ENCODE peak calls at places on chromosomes 7 and 10, in four cellular contexts. B is H1, P is HepG2, I is K562. F is an unnamed sample.

GRCh38 chr10:114767101-114767588 is 54.4 kb upstream of the FHIP2A start:
- DNase-seq in I (no peak), P (no peak), B (no peak), F (peak; percentile 65)

GRCh38 chr10:3911713-3912442 is 126.9 kb upstream of the KLF6 start:
- DNase-seq in I (no peak), B (no peak), P (no peak), F (no peak)

GRCh38 chr7:91267558-91267955 is 3.3 kb downstream of the FZD1 start:
- DNase-seq in P (no peak), B (no peak), I (no peak), F (no peak)

GRCh38 chr10:69209787-69210480 is 10.2 kb upstream of the HKDC1 start:
- DNase-seq in I (no peak), P (no peak), B (no peak), F (no peak)

GRCh38 chr7:23538301-23538700 is 6.5 kb upstream of the TRA2A start:
- DNase-seq in I (no peak), P (no peak), B (no peak), F (no peak)

GRCh38 chr10:79072994-79073654 is 4.4 kb downstream of the ZMIZ1 start:
- DNase-seq in P (no peak), I (no peak), B (no peak), F (no peak)

GRCh38 chr7:2239242-2239641 is 2.8 kb downstream of the MRM2 start:
- DNase-seq in I (no peak), B (no peak), P (no peak), F (no peak)

GRCh38 chr7:136009488-136010079 is 32.4 kb upstream of the MTPN start:
- DNase-seq in P (peak; percentile 16), I (peak; percentile 52), B (no peak), F (peak; percentile 62)

GRCh38 chr10:59692113-59692512 is 17.5 kb downstream of the SLC16A9 start:
- DNase-seq in P (no peak), I (no peak), B (no peak), F (no peak)

GRCh38 chr10:99917963-99918825 is 91.6 kb downstream of the DNMBP start:
- DNase-seq in P (no peak), I (no peak), B (peak; percentile 34), F (peak; percentile 90)

GRCh38 chr10:60714242-60714641 is 64.0 kb upstream of the CDK1 start:
- DNase-seq in B (no peak), P (no peak), I (no peak), F (no peak)

GRCh38 chr7:22663721-22664120 is 63.3 kb upstream of the IL6 start:
- DNase-seq in B (no peak), P (no peak), I (no peak), F (peak; percentile 78)

GRCh38 chr7:2621061-2621828 is 10.5 kb upstream of the TTYH3 start:
- DNase-seq in B (no peak), I (no peak), P (no peak), F (peak; percentile 49)

GRCh38 chr7:71486856-71487628 is 355.1 kb downstream of the GALNT17 start:
- DNase-seq in P (no peak), B (no peak), I (no peak), F (no peak)

GRCh38 chr7:46725136-46725535 is 804.1 kb upstream of the IGFBP3 start:
- DNase-seq in P (no peak), B (no peak), I (no peak), F (no peak)

GRCh38 chr10:126014309-126014708 is 117.9 kb downstream of the FANK1 start:
- DNase-seq in P (no peak), B (no peak), I (no peak), F (no peak)

GRCh38 chr10:81866753-81867152 is 8.2 kb upstream of the NRG3 start:
- DNase-seq in P (no peak), B (no peak), I (no peak), F (peak; percentile 94)

GRCh38 chr10:96910488-96911395 is 78.6 kb downstream of the LCOR start:
- DNase-seq in B (no peak), I (peak; percentile 39), P (peak; percentile 28), F (peak; percentile 64)

GRCh38 chr7:159012353-159013069 is 132.2 kb downstream of the VIPR2 start:
- DNase-seq in B (no peak), P (no peak), I (no peak), F (no peak)

GRCh38 chr7:83918142-83918541 is 269.2 kb upstream of the SEMA3E start:
- DNase-seq in B (no peak), I (no peak), P (no peak), F (no peak)

GRCh38 chr7:33639552-33640197 is 265.7 kb upstream of the BMPER start:
- DNase-seq in I (no peak), P (no peak), B (no peak), F (no peak)

GRCh38 chr7:19122018-19122588 is 4.7 kb upstream of the TWIST1 start:
- DNase-seq in P (no peak), I (no peak), B (no peak), F (peak; percentile 56)

GRCh38 chr10:120599202-120599724 is 142.2 kb downstream of the PLPP4 start:
- DNase-seq in P (no peak), B (no peak), I (no peak), F (no peak)

GRCh38 chr10:96541921-96542320 is 28.2 kb upstream of the TLL2 start:
- DNase-seq in B (no peak), I (no peak), P (no peak), F (no peak)

GRCh38 chr10:80357000-80357803 is 621 bp downstream of the DYDC2 start:
- DNase-seq in I (no peak), B (peak; percentile 31), P (no peak), F (no peak)

GRCh38 chr10:114779803-114780609 is 41.6 kb upstream of the FHIP2A start:
- DNase-seq in P (peak; percentile 3), I (no peak), B (no peak), F (peak; percentile 97)

GRCh38 chr10:73906524-73907447 is 4.1 kb upstream of the PLAU start:
- DNase-seq in I (peak; percentile 15), P (peak; percentile 64), B (peak; percentile 83), F (peak; percentile 87)

GRCh38 chr10:44384601-44385422 is at the start of gene CXCL12:
- DNase-seq in P (no peak), I (no peak), B (no peak), F (peak; percentile 5)

GRCh38 chr7:141742229-141742628 is 4.1 kb downstream of the SSBP1 start:
- DNase-seq in B (no peak), P (no peak), I (no peak), F (no peak)

GRCh38 chr10:130037169-130037661 is 73.1 kb upstream of the EBF3 start:
- DNase-seq in P (no peak), I (no peak), B (no peak), F (no peak)

GRCh38 chr7:129160161-129160911 is 15.8 kb downstream of the TSPAN33 start:
- DNase-seq in I (no peak), B (no peak), P (no peak), F (no peak)

GRCh38 chr10:49612513-49613159 is 1.2 kb upstream of the CHAT start:
- DNase-seq in I (peak; percentile 50), P (peak; percentile 3), B (no peak), F (no peak)
- TF ChIP-seq JUN in I (no peak), P (no peak), B (no peak), F (no peak)

GRCh38 chr7:151094675-151095074 is 8.4 kb downstream of the AGAP3 start:
- DNase-seq in I (no peak), B (no peak), P (no peak), F (no peak)
- H4K20me1 ChIP-seq in I (peaks cover 42% of the 10 kb centered on the region), B (peaks cover 37% of the 10 kb centered on the region), P (peaks cover 65% of the 10 kb centered on the region), F (no peaks in the 10 kb centered on the region)

GRCh38 chr7:44402401-44403096 is 77.2 kb upstream of the CAMK2B start:
- DNase-seq in I (no peak), B (no peak), P (no peak), F (no peak)

GRCh38 chr7:44401692-44402091 is 76.3 kb upstream of the CAMK2B start:
- DNase-seq in P (no peak), I (no peak), B (no peak), F (no peak)

GRCh38 chr7:44398506-44398905 is 73.1 kb upstream of the CAMK2B start:
- DNase-seq in P (no peak), I (no peak), B (no peak), F (peak; percentile 98)

GRCh38 chr7:44398953-44399574 is 73.7 kb upstream of the CAMK2B start:
- DNase-seq in P (no peak), B (no peak), I (no peak), F (no peak)

GRCh38 chr7:44400033-44400511 is 74.7 kb upstream of the CAMK2B start:
- DNase-seq in I (no peak), P (no peak), B (no peak), F (no peak)
- TF ChIP-seq JUN in I (no peak), P (no peak), B (no peak), F (no peak)

DNA sequence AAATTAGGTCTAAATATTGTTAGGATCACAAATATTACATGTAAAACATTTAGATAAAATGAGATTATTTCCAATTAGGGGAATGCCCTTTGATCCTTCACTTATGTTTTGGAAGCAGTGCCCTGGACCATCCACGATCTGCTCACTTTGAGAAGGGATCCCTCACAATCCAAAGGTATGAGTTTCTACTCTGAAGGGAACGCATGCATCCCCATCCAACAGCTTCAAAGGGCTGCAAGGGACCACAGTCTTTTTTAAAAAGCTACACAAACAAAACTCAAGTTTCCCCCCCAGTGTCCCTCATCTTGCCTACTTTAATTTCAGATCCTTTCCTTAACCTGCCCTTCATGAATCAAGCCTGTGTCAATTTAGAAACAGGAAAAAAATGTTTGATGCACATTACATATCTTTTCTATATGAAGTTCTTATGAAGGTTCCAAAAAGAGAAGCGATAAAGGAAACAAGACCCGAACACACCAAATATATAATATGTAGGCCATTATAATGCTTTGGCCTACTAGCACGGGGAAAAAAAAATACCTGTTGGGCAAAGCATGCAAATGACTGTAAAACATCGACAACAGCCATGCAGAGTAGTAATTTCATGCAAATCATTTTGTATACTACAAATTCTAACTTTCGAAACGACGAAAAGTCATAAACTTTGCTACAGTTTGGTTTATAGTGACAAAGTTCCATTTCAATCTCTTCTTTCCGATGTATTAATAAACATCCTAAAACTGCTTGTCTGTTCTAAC is 2.0 kb downstream of the EIF3A start:
- DNase-seq in I (no peak), P (no peak), B (no peak), F (no peak)
- H4K20me1 ChIP-seq in I (peaks cover 28% of the 10 kb centered on the region), P (peaks cover 63% of the 10 kb centered on the region), B (peaks cover 12% of the 10 kb centered on the region), F (peaks cover 22% of the 10 kb centered on the region)

GRCh38 chr7:140674356-140674800 is 1.6 kb downstream of the ADCK2 start:
- DNase-seq in I (no peak), P (no peak), B (no peak), F (no peak)

GRCh38 chr7:140677496-140677895 is 4.8 kb downstream of the ADCK2 start:
- DNase-seq in P (no peak), I (no peak), B (no peak), F (no peak)

GRCh38 chr7:140675726-140676125 is 3.0 kb downstream of the ADCK2 start:
- DNase-seq in B (no peak), I (no peak), P (no peak), F (no peak)

GRCh38 chr7:140674899-140675701 is 2.4 kb downstream of the ADCK2 start:
- DNase-seq in P (peak; percentile 34), I (peak; percentile 79), B (no peak), F (peak; percentile 64)

GRCh38 chr7:140676303-140676702 is 3.6 kb downstream of the ADCK2 start:
- DNase-seq in B (no peak), I (no peak), P (no peak), F (no peak)
- TF ChIP-seq JUN in B (no peak), I (no peak), P (no peak), F (no peak)

F was measured in endothelial cell of umbilical vein.